ENCODE peak calls at places on chromosome 4, in five cellular contexts. P, C, U, B and N are unnamed samples.

GRCh38 chr4:121069419-121069818 is 2.9 kb downstream of the NDNF start:
- DNase-seq in P (no peak), C (no peak), U (no peak), B (no peak), N (no peak)

GRCh38 chr4:95465010-95465409 is 83.8 kb downstream of the UNC5C start:
- DNase-seq in P (no peak), C (peak), U (no peak), B (no peak), N (no peak)

GRCh38 chr4:41839945-41840854 is 91.7 kb upstream of the PHOX2B start:
- DNase-seq in P (no peak), C (no peak), U (no peak), B (no peak), N (no peak)

GRCh38 chr4:40515037-40515397 is 114.6 kb downstream of the RBM47 start:
- DNase-seq in P (no peak), C (no peak), U (no peak), B (no peak), N (peak)

GRCh38 chr4:90318208-90318607 is 191.0 kb downstream of the CCSER1 start:
- DNase-seq in P (no peak), C (peak), U (no peak), B (no peak), N (peak)

GRCh38 chr4:80035336-80035735 is 37.7 kb downstream of the ANTXR2 start:
- DNase-seq in P (no peak), C (no peak), U (peak), B (no peak), N (no peak)

GRCh38 chr4:111991797-111992196 is 153.5 kb upstream of the FAM241A start:
- DNase-seq in P (peak), C (peak), U (no peak), B (no peak), N (peak)

GRCh38 chr4:80155286-80155982 is 41.9 kb upstream of the PRDM8 start:
- DNase-seq in P (no peak), C (no peak), U (no peak), B (no peak), N (no peak)

GRCh38 chr4:2335729-2336101 is 73.8 kb upstream of the MXD4 start:
- DNase-seq in P (no peak), C (no peak), U (peak), B (no peak), N (no peak)

GRCh38 chr4:130053723-130054122 is 957.8 kb downstream of the C4orf33 start:
- DNase-seq in P (no peak), C (no peak), U (no peak), B (no peak), N (no peak)

GRCh38 chr4:108849611-108850406 is 87.0 kb upstream of the ETNPPL start:
- DNase-seq in P (no peak), C (peak), U (no peak), B (no peak), N (peak)

GRCh38 chr4:153084249-153084648 is 120.0 kb upstream of the TRIM2 start:
- DNase-seq in P (no peak), C (no peak), U (no peak), B (no peak), N (no peak)

GRCh38 chr4:184675018-184675417 is 25.5 kb downstream of the PRIMPOL start:
- DNase-seq in P (no peak), C (no peak), U (no peak), B (no peak), N (no peak)

GRCh38 chr4:52369649-52370048 is 289.5 kb downstream of the USP46 start:
- DNase-seq in P (no peak), C (no peak), U (no peak), B (no peak), N (no peak)

DNA sequence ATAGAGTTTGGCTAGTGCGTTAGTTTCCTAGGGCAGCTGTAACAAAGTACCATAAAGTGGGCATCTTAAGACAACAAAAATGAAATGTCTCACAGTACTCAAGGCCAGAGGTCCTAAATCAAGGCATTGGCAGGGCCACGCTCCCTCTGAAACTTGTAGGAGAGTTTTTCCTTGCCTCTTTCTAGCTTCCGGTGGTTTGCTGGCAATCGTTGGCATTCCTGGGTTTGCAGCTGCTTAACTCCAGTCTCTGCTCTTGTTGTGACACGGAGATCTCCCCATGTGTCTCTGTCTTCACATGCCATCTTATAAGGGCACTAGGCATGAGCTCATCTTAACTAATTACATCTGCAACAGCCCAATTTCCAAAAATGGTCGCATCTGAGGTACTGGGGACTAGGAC is 362.0 kb upstream of the BOD1L1 start:
- DNase-seq in P (no peak), C (no peak), U (no peak), B (no peak), N (no peak)
- H3K4me3 ChIP-seq in P (no peak), C (no peak), U (no peak), B (no peak), N (peak)

GRCh38 chr4:100870940-100871772 is 353.3 kb upstream of the EMCN start:
- DNase-seq in P (no peak), C (no peak), U (no peak), B (no peak), N (no peak)

GRCh38 chr4:100872811-100873210 is 355.0 kb upstream of the EMCN start:
- DNase-seq in P (no peak), C (peak), U (no peak), B (no peak), N (no peak)

DNA sequence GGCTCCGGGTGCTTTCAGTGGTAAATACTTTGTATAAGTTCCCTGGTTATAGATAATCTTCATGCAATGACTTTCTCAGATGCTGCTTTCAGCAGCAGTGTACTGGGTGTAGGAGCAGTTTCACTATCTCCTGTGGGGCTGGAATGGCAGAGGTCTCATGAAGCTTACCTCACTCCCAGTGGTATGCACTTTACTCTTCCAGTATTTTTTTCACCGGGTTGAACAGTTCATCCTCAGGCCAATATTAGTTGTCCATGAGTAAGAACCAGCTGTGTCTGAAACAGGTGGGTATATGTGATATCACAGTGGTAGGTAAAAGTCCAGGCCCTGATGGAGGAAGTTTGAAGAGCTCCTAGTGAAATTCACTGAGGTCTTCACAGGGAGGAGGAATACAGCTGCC is 351.4 kb upstream of the EMCN start:
- DNase-seq in P (no peak), C (no peak), U (no peak), B (no peak), N (no peak)
- TF ChIP-seq CTCF in P (no peak), C (no peak), U (no peak), B (no peak), N (no peak)

DNA sequence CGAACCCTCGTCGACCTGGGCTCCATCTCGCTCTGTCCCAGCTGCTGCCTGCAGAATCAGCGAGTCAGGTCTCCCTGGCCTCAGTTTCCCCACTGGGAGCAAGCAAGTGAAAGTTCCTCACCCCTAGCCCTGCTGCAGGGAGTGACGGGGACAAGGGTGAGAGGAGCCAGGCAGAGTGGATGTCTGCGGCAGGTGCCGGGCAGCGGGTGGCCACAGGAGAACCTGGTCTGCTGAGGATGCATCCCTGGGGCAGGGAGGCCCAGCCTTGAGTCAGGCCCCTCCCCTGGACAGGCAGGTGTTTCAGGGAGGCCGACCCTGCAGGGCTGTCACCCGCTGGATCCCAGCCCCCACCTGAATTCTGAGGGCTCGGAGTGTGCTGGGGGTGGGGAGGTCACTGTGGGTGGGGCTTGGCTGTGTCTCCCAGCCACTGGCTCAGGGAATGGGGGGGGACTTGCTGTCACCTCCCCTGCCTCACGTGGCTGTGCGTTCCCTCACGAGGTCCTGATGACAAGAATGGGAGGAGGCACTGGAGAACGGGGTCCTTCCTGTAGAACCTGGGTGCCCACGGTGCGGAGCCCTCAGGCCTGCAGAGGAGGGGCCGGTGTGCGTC is 33.2 kb downstream of the LRPAP1 start:
- DNase-seq in P (no peak), C (no peak), U (no peak), B (no peak), N (no peak)
- H3K4me3 ChIP-seq in P (no peak), C (no peak), U (no peak), B (no peak), N (no peak)

GRCh38 chr4:148021706-148022105 is 289.8 kb downstream of the ARHGAP10 start:
- DNase-seq in P (no peak), C (no peak), U (no peak), B (no peak), N (peak)
- TF ChIP-seq CTCF in P (no peak), C (no peak), U (no peak), B (no peak), N (peak)

GRCh38 chr4:46992338-46992737 is 1.0 kb downstream of the GABRA4 start:
- DNase-seq in P (no peak), C (no peak), U (no peak), B (peak), N (no peak)

GRCh38 chr4:46994007-46994405 is 625 bp upstream of the GABRA4 start:
- DNase-seq in P (no peak), C (no peak), U (no peak), B (peak), N (no peak)

GRCh38 chr4:46993075-46994006 is at the start of gene GABRA4:
- DNase-seq in P (no peak), C (peak), U (no peak), B (peak), N (no peak)
- H3K4me3 ChIP-seq in P (no peak), C (peak), U (peak), B (peak), N (peak)

DNA sequence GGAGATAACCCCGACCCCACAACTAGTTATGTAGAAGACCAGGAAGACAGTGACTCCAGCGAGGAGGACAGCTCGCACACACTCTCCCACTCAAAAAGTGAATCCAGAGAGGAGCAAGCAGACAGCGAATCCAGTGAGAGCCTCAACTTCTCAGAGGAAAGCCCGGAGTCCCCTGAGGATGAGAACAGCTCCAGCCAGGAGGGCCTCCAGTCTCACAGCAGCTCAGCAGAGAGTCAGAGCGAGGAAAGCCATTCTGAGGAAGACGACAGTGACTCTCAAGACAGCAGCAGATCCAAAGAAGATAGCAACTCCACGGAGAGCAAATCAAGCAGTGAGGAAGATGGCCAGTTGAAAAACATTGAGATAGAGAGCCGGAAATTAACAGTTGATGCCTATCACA is 12.8 kb downstream of the DMP1 start:
- DNase-seq in P (no peak), C (no peak), U (no peak), B (no peak), N (no peak)
- TF ChIP-seq CTCF in P (no peak), C (no peak), U (no peak), B (no peak), N (no peak)